ENCODE peak calls at places on chromosomes 16 and 17, in eight cellular contexts. P is kidney, X is lung, F is astrocyte of the cerebellum, A is fibroblast of lung, O is PC-9, D is choroid plexus epithelial cell, G is HFF-Myc. W is an unnamed sample.

GRCh38 chr17:70855401-70856054 is 686.2 kb downstream of the KCNJ2 start:
- DNase-seq in O (peak), G (no peak), F (peak), D (peak), X (no peak), A (peak), P (no peak), W (peak)

GRCh38 chr16:84501077-84501735 is 3.3 kb downstream of the MEAK7 start:
- DNase-seq in F (no peak), X (no peak), G (peak), O (peak), P (peak), D (peak), A (no peak), W (peak)

GRCh38 chr17:74601944-74602572 is 10.0 kb upstream of the CD300LD start:
- DNase-seq in X (peak), G (no peak), D (peak), O (peak), P (no peak), A (peak), F (no peak), W (peak)

GRCh38 chr16:61146429-61146828 is 889.8 kb downstream of the CDH8 start:
- DNase-seq in A (no peak), X (no peak), D (no peak), G (no peak), F (no peak), O (no peak), P (no peak), W (no peak)

GRCh38 chr16:2912330-2913199 is 834 bp downstream of the FLYWCH1 start:
- DNase-seq in F (peak), X (no peak), P (no peak), D (peak), O (peak), A (peak), G (no peak), W (peak)

GRCh38 chr17:79171152-79171551 is 96.5 kb downstream of the ENGASE start:
- DNase-seq in X (no peak), O (no peak), P (no peak), D (no peak), F (no peak), A (peak), G (peak), W (no peak)

GRCh38 chr17:30232015-30232821 is 3.3 kb downstream of the SLC6A4 start:
- DNase-seq in X (no peak), F (no peak), A (no peak), O (no peak), G (no peak), P (no peak), D (no peak), W (no peak)

GRCh38 chr17:20241855-20242254 is 225.5 kb downstream of the LGALS9B start:
- DNase-seq in P (no peak), X (no peak), A (no peak), G (no peak), O (no peak), F (no peak), D (no peak), W (no peak)

GRCh38 chr16:23182675-23183485 is at the start of gene SCNN1G:
- DNase-seq in F (no peak), A (no peak), D (no peak), P (peak), X (peak), G (no peak), O (no peak), W (no peak)

GRCh38 chr17:13269196-13269595 is 251.4 kb upstream of the ELAC2 start:
- DNase-seq in X (no peak), F (no peak), O (no peak), G (no peak), A (no peak), P (no peak), D (no peak), W (no peak)

GRCh38 chr16:90019543-90020259 is 445 bp upstream of the DBNDD1 start:
- DNase-seq in P (no peak), O (peak), G (no peak), D (peak), A (peak), F (peak), X (no peak), W (peak)

GRCh38 chr17:1865252-1866037 is 35.6 kb downstream of the RPA1 start:
- DNase-seq in D (peak), X (no peak), F (no peak), P (no peak), A (peak), G (peak), O (peak), W (peak)

GRCh38 chr16:81451753-81452680 is 7.4 kb downstream of the CMIP start:
- DNase-seq in D (no peak), F (no peak), G (no peak), A (no peak), P (peak), X (no peak), O (no peak), W (no peak)

GRCh38 chr17:62794666-62794971 is 13.5 kb downstream of the MARCHF10 start:
- DNase-seq in F (no peak), A (no peak), X (no peak), G (no peak), P (no peak), O (no peak), D (no peak), W (no peak)

GRCh38 chr16:19137201-19137601 is 23.4 kb downstream of the ITPRIPL2 start:
- DNase-seq in G (no peak), P (no peak), D (peak), O (no peak), A (peak), X (no peak), F (peak), W (peak)

GRCh38 chr16:83891742-83892141 is 7.2 kb upstream of the MLYCD start:
- DNase-seq in D (peak), P (no peak), O (no peak), A (no peak), X (no peak), F (no peak), G (no peak), W (no peak)

GRCh38 chr16:79716645-79717323 is 116.2 kb upstream of the MAF start:
- DNase-seq in F (no peak), G (no peak), O (no peak), A (peak), D (peak), X (no peak), P (no peak), W (no peak)

GRCh38 chr16:2529961-2530628 is 1.1 kb downstream of the CEMP1 start:
- DNase-seq in X (peak), O (no peak), A (no peak), G (no peak), F (no peak), D (no peak), P (peak), W (no peak)

GRCh38 chr16:400061-400540 is 1.6 kb upstream of the DECR2 start:
- DNase-seq in X (no peak), G (no peak), D (no peak), P (peak), F (no peak), O (no peak), A (no peak), W (no peak)
- H3K4me3 ChIP-seq in X (no peak), G (peak), D (no peak), P (no peak), F (peak), O (peak), A (no peak), W (no peak)

GRCh38 chr17:58789160-58789559 is 33.5 kb downstream of the PPM1E start:
- DNase-seq in D (no peak), X (no peak), G (no peak), F (no peak), O (no peak), A (no peak), P (no peak), W (no peak)

GRCh38 chr17:58785097-58785496 is 29.4 kb downstream of the PPM1E start:
- DNase-seq in O (no peak), G (no peak), F (no peak), P (no peak), D (no peak), A (no peak), X (no peak), W (no peak)

GRCh38 chr17:58786586-58787295 is 31.1 kb downstream of the PPM1E start:
- DNase-seq in O (peak), F (peak), P (no peak), D (peak), X (no peak), G (peak), A (peak), W (peak)

GRCh38 chr17:58789831-58790230 is 34.2 kb downstream of the PPM1E start:
- DNase-seq in X (no peak), D (no peak), P (no peak), G (no peak), O (no peak), A (no peak), F (no peak), W (no peak)

GRCh38 chr17:58788199-58788598 is 32.5 kb downstream of the PPM1E start:
- DNase-seq in P (no peak), F (no peak), G (no peak), D (no peak), A (no peak), X (no peak), O (no peak), W (no peak)
- TF ChIP-seq CTCF in P (no peak), F (no peak), G (no peak), D (no peak), A (no peak), X (no peak), O (no peak), W (no peak)

GRCh38 chr17:57946798-57947358 is 8.3 kb downstream of the CUEDC1 start:
- DNase-seq in O (peak), G (no peak), D (peak), X (peak), F (peak), P (peak), A (peak), W (peak)

GRCh38 chr17:57945999-57946797 is 9.0 kb downstream of the CUEDC1 start:
- DNase-seq in D (no peak), A (peak), X (no peak), F (no peak), O (no peak), P (peak), G (no peak), W (peak)

GRCh38 chr17:57948555-57949420 is 6.4 kb downstream of the CUEDC1 start:
- DNase-seq in P (peak), A (peak), F (peak), D (peak), G (peak), X (peak), O (peak), W (peak)

GRCh38 chr17:57948169-57948554 is 7.0 kb downstream of the CUEDC1 start:
- DNase-seq in G (no peak), P (peak), O (no peak), X (no peak), A (no peak), F (no peak), D (no peak), W (no peak)

GRCh38 chr17:57947369-57947768 is 7.8 kb downstream of the CUEDC1 start:
- DNase-seq in X (no peak), F (no peak), A (no peak), P (no peak), D (no peak), G (no peak), O (no peak), W (no peak)
- H3K4me3 ChIP-seq in X (no peak), F (no peak), A (peak), P (peak), D (peak), G (peak), O (no peak), W (no peak)

GRCh38 chr17:43979671-43980070 is 24.8 kb upstream of the NAGS start:
- DNase-seq in O (no peak), X (no peak), F (no peak), P (peak), A (no peak), G (no peak), D (no peak), W (no peak)
- TF ChIP-seq CTCF in O (no peak), X (no peak), F (no peak), P (no peak), A (no peak), G (no peak), D (no peak), W (no peak)

GRCh38 chr16:56417138-56417537 is 8.2 kb downstream of the AMFR start:
- DNase-seq in A (no peak), X (no peak), P (no peak), O (no peak), D (no peak), G (no peak), F (no peak), W (no peak)
- H3K4me3 ChIP-seq in A (no peak), X (no peak), P (no peak), O (no peak), D (no peak), G (no peak), F (no peak), W (no peak)

GRCh38 chr17:57530026-57530425 is 215.1 kb downstream of the CCDC182 start:
- DNase-seq in P (no peak), D (no peak), F (no peak), X (no peak), G (no peak), O (no peak), A (no peak), W (no peak)
- TF ChIP-seq CTCF in P (no peak), D (no peak), F (no peak), X (no peak), G (no peak), O (no peak), A (no peak), W (no peak)

GRCh38 chr16:65783709-65784474 is 582.6 kb upstream of the CDH5 start:
- DNase-seq in P (no peak), O (no peak), D (peak), G (no peak), A (no peak), F (no peak), X (no peak), W (no peak)

GRCh38 chr16:65781363-65781762 is 585.1 kb upstream of the CDH5 start:
- DNase-seq in G (no peak), D (peak), P (no peak), A (no peak), O (no peak), X (no peak), F (no peak), W (no peak)

GRCh38 chr16:65779196-65779595 is 587.3 kb upstream of the CDH5 start:
- DNase-seq in O (no peak), X (no peak), P (no peak), F (no peak), D (no peak), A (no peak), G (no peak), W (no peak)

GRCh38 chr16:65781855-65782254 is 584.6 kb upstream of the CDH5 start:
- DNase-seq in X (no peak), O (no peak), F (no peak), P (no peak), D (no peak), G (no peak), A (no peak), W (no peak)

GRCh38 chr16:65782537-65783290 is 583.8 kb upstream of the CDH5 start:
- DNase-seq in G (peak), O (no peak), D (peak), P (no peak), X (no peak), A (peak), F (peak), W (peak)
- H3K4me3 ChIP-seq in G (no peak), O (no peak), D (no peak), P (no peak), X (no peak), A (no peak), F (no peak), W (no peak)